ENCODE peak calls at places on chromosomes 2 and 18, in seven cellular contexts. V is CD8-positive, alpha-beta T cell; S is Ammon's horn; B is CD4-positive, alpha-beta T cell; F is activated naive CD4-positive, alpha-beta T cell treated with anti-CD3 and anti-CD28 coated beads for 36 hours; M is ureter; W is skeletal muscle cell. G is an unnamed sample.

GRCh38 chr2:212176151-212176550 is 362.5 kb downstream of the ERBB4 start:
- DNase-seq in V (no peak), S (no peak), B (no peak), F (no peak), M (no peak), W (no peak), G (no peak)

GRCh38 chr2:8546319-8547283 is 135.3 kb upstream of the ID2 start:
- DNase-seq in V (no peak), S (no peak), B (no peak), F (peak), M (no peak), W (no peak), G (no peak)

GRCh38 chr2:104658149-104658839 is 195.6 kb upstream of the POU3F3 start:
- DNase-seq in V (no peak), S (peak), B (no peak), F (peak), M (peak), W (no peak), G (no peak)

GRCh38 chr18:35511833-35512232 is 14.1 kb upstream of the INO80C start:
- DNase-seq in V (no peak), S (no peak), B (no peak), F (no peak), M (no peak), W (no peak), G (peak)

GRCh38 chr18:59783138-59783537 is 85.9 kb upstream of the CCBE1 start:
- DNase-seq in V (no peak), S (peak), B (no peak), F (peak), M (no peak), W (no peak), G (no peak)

GRCh38 chr2:10124538-10125045 is 2.1 kb downstream of the RRM2 start:
- DNase-seq in V (no peak), S (peak), B (no peak), F (peak), M (no peak), W (peak), G (no peak)

GRCh38 chr2:240643093-240643810 is 18.0 kb downstream of the GPR35 start:
- DNase-seq in V (peak), S (no peak), B (no peak), F (no peak), M (peak), W (no peak), G (peak)

GRCh38 chr2:133266075-133266925 is 302.0 kb downstream of the NCKAP5 start:
- DNase-seq in V (no peak), S (peak), B (no peak), F (no peak), M (no peak), W (no peak), G (no peak)

GRCh38 chr2:208999911-209000310 is 423.9 kb upstream of the MAP2 start:
- DNase-seq in V (no peak), S (peak), B (no peak), F (no peak), M (no peak), W (no peak), G (no peak)

GRCh38 chr2:163733301-163733938 is 2.4 kb downstream of the FIGN start:
- DNase-seq in V (no peak), S (peak), B (no peak), F (no peak), M (no peak), W (no peak), G (no peak)

GRCh38 chr2:39499336-39499735 is 62.3 kb upstream of the MAP4K3 start:
- DNase-seq in V (no peak), S (no peak), B (no peak), F (no peak), M (no peak), W (no peak), G (no peak)

GRCh38 chr2:102103992-102104871 is 38.3 kb upstream of the IL1R1 start:
- DNase-seq in V (no peak), S (no peak), B (no peak), F (peak), M (peak), W (peak), G (no peak)

GRCh38 chr2:8086342-8086741 is 595.5 kb upstream of the ID2 start:
- DNase-seq in V (no peak), S (peak), B (no peak), F (no peak), M (no peak), W (no peak), G (no peak)

GRCh38 chr2:67824196-67824595 is 238.6 kb downstream of the C1D start:
- DNase-seq in V (no peak), S (no peak), B (no peak), F (no peak), M (no peak), W (peak), G (no peak)

GRCh38 chr2:60463249-60463648 is 90.2 kb downstream of the BCL11A start:
- DNase-seq in V (no peak), S (peak), B (no peak), F (no peak), M (no peak), W (peak), G (peak)

GRCh38 chr2:195535911-195536522 is 121.0 kb upstream of the SLC39A10 start:
- DNase-seq in V (peak), S (peak), B (peak), F (peak), M (peak), W (no peak), G (no peak)

GRCh38 chr2:49770919-49771318 is 616.6 kb upstream of the FSHR start:
- DNase-seq in V (no peak), S (peak), B (no peak), F (peak), M (no peak), W (no peak), G (no peak)

GRCh38 chr2:58709274-58709673 is 468.1 kb upstream of the FANCL start:
- DNase-seq in V (no peak), S (no peak), B (no peak), F (no peak), M (no peak), W (no peak), G (no peak)

GRCh38 chr18:8045160-8045885 is 478.2 kb downstream of the PTPRM start:
- DNase-seq in V (no peak), S (no peak), B (no peak), F (no peak), M (no peak), W (peak), G (no peak)

GRCh38 chr2:56299166-56299806 is 115.5 kb downstream of the CCDC85A start:
- DNase-seq in V (no peak), S (no peak), B (no peak), F (no peak), M (no peak), W (peak), G (no peak)

GRCh38 chr2:85924522-85924921 is 35.7 kb upstream of the ST3GAL5 start:
- DNase-seq in V (no peak), S (peak), B (no peak), F (no peak), M (peak), W (peak), G (no peak)

GRCh38 chr2:111663471-111663951 is 220.5 kb downstream of the ANAPC1 start:
- DNase-seq in V (no peak), S (no peak), B (no peak), F (no peak), M (peak), W (no peak), G (peak)

GRCh38 chr2:163934134-163934533 is 198.3 kb upstream of the FIGN start:
- DNase-seq in V (no peak), S (no peak), B (no peak), F (no peak), M (no peak), W (no peak), G (no peak)

GRCh38 chr18:57748770-57749603 is 54.1 kb downstream of the ATP8B1 start:
- DNase-seq in V (no peak), S (peak), B (no peak), F (no peak), M (no peak), W (peak), G (no peak)